ENCODE peak calls at places on chromosome 10, in eight cellular contexts. W, U, X, O, V, E, Z and R are unnamed samples.
A peak's percentile ranks its signal among the peaks of the same experiment; 100 is the strongest.

GRCh38 chr10:132536241-132536963 is 1.2 kb upstream of the INPP5A start:
- DNase-seq in W (no peak), U (peak; percentile 20), X (no peak), O (peak; percentile 64), V (no peak), E (no peak), Z (no peak), R (no peak)

GRCh38 chr10:101683226-101683625 is 11.7 kb downstream of the FBXW4 start:
- DNase-seq in W (no peak), U (no peak), X (no peak), O (no peak), V (no peak), E (no peak), Z (no peak), R (no peak)

GRCh38 chr10:99461230-99461629 is 30.8 kb upstream of the GOT1 start:
- DNase-seq in W (no peak), U (peak; percentile 12), X (no peak), O (no peak), V (no peak), E (no peak), Z (no peak), R (no peak)

GRCh38 chr10:70074971-70075370 is 22.3 kb downstream of the MACROH2A2 start:
- DNase-seq in W (no peak), U (no peak), X (no peak), O (no peak), V (no peak), E (no peak), Z (no peak), R (no peak)

GRCh38 chr10:17387861-17388503 is 66.4 kb downstream of the ST8SIA6 start:
- DNase-seq in W (no peak), U (peak; percentile 24), X (no peak), O (no peak), V (no peak), E (no peak), Z (no peak), R (no peak)

GRCh38 chr10:83764681-83765080 is 374.6 kb upstream of the GHITM start:
- DNase-seq in W (peak; percentile 20), U (no peak), X (no peak), O (no peak), V (no peak), E (no peak), Z (no peak), R (peak; percentile 100)

GRCh38 chr10:19719320-19719719 is 96.9 kb upstream of the PLXDC2 start:
- DNase-seq in W (peak; percentile 29), U (peak; percentile 71), X (no peak), O (no peak), V (no peak), E (no peak), Z (no peak), R (peak; percentile 44)

GRCh38 chr10:126161691-126162090 is 226.6 kb downstream of the ADAM12 start:
- DNase-seq in W (no peak), U (no peak), X (no peak), O (no peak), V (no peak), E (no peak), Z (no peak), R (no peak)

GRCh38 chr10:61825617-61826016 is 75.9 kb upstream of the ARID5B start:
- DNase-seq in W (no peak), U (no peak), X (no peak), O (no peak), V (no peak), E (no peak), Z (no peak), R (no peak)
- H3K4me3 ChIP-seq in W (no peak overlapping the region), U (no peak overlapping the region), X (no peak overlapping the region), O (no peak overlapping the region), V (no peak overlapping the region), E (no peak overlapping the region), Z (no peak overlapping the region), R (no peak overlapping the region)

GRCh38 chr10:131061221-131061620 is 250.3 kb downstream of the TCERG1L start:
- DNase-seq in W (no peak), U (no peak), X (no peak), O (no peak), V (no peak), E (peak; percentile 53), Z (no peak), R (no peak)

GRCh38 chr10:131062621-131063260 is 248.8 kb downstream of the TCERG1L start:
- DNase-seq in W (no peak), U (no peak), X (no peak), O (no peak), V (no peak), E (peak; percentile 76), Z (no peak), R (no peak)

GRCh38 chr10:131059881-131060280 is 251.6 kb downstream of the TCERG1L start:
- DNase-seq in W (no peak), U (no peak), X (no peak), O (no peak), V (no peak), E (no peak), Z (no peak), R (no peak)

GRCh38 chr10:131065673-131066331 is 245.7 kb downstream of the TCERG1L start:
- DNase-seq in W (no peak), U (no peak), X (no peak), O (no peak), V (peak; percentile 48), E (peak; percentile 23), Z (no peak), R (no peak)

DNA sequence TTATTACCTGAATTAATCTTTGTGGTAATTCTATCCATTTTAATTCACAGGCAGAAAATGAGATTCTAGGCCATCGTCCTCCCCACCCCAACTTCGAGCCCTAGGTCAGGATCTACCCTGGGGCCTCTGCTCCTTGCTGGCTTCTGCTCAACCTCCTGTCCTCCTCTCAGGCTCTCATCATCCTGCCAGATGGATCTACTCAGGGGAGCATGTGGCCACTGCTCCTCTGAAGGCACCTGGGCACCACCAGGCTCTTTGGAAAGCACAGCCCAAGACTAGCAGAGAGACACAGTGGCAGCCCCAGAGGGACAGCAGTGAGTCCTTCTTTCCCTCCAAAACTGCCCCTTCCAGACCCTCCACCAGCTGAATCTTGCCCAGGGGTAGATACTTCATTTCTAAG is 248.2 kb downstream of the TCERG1L start:
- DNase-seq in W (no peak), U (no peak), X (no peak), O (no peak), V (no peak), E (peak; percentile 57), Z (no peak), R (no peak)
- TF ChIP-seq CTCF in W (no peak), U (no peak), X (no peak), O (no peak), V (no peak), E (no peak), Z (no peak), R (no peak)

GRCh38 chr10:44292390-44293002 is 92.4 kb downstream of the CXCL12 start:
- DNase-seq in W (no peak), U (no peak), X (no peak), O (no peak), V (no peak), E (peak; percentile 80), Z (no peak), R (no peak)

GRCh38 chr10:44295619-44296222 is 89.2 kb downstream of the CXCL12 start:
- DNase-seq in W (no peak), U (no peak), X (no peak), O (no peak), V (no peak), E (no peak), Z (no peak), R (no peak)

GRCh38 chr10:44293306-44293778 is 91.6 kb downstream of the CXCL12 start:
- DNase-seq in W (no peak), U (no peak), X (no peak), O (no peak), V (no peak), E (no peak), Z (no peak), R (no peak)

GRCh38 chr10:44294726-44295412 is 90.0 kb downstream of the CXCL12 start:
- DNase-seq in W (no peak), U (no peak), X (no peak), O (no peak), V (no peak), E (no peak), Z (no peak), R (no peak)

DNA sequence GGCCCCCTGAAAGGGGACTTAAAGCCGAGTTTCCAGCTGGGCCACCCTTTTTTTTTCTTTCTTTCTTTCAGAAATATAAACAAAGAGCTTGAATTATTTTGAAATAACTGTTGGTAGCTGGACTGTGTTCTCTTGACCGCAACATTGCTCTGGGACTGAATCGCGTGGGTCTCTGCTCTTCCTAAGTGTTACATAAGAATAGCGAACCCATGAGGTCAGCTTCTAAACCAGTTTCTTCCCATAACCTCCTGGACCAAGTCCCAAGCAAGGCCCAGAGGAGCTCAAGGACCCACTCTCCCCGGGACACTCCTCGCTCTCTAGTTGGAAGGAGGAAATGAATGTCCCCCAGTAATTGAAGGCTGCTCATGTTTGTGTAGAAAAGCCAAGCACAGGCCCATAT is 91.1 kb downstream of the CXCL12 start:
- DNase-seq in W (peak; percentile 52), U (peak; percentile 71), X (no peak), O (peak; percentile 71), V (peak; percentile 77), E (no peak), Z (no peak), R (no peak)
- H3K4me3 ChIP-seq in W (no peak overlapping the region), U (no peak overlapping the region), X (no peak overlapping the region), O (peak overlapping the region; percentile 24), V (peak overlapping the region; percentile 32), E (no peak overlapping the region), Z (no peak overlapping the region), R (no peak overlapping the region)

GRCh38 chr10:20891338-20891714 is 5.8 kb downstream of the NEBL start:
- DNase-seq in W (no peak), U (peak; percentile 63), X (no peak), O (no peak), V (no peak), E (no peak), Z (no peak), R (peak; percentile 92)

GRCh38 chr10:20887706-20888535 is 9.2 kb downstream of the NEBL start:
- DNase-seq in W (no peak), U (no peak), X (no peak), O (no peak), V (no peak), E (no peak), Z (no peak), R (peak; percentile 40)

GRCh38 chr10:20890491-20891337 is 6.4 kb downstream of the NEBL start:
- DNase-seq in W (no peak), U (peak; percentile 25), X (no peak), O (no peak), V (no peak), E (no peak), Z (no peak), R (peak; percentile 35)

GRCh38 chr10:20890009-20890408 is 7.1 kb downstream of the NEBL start:
- DNase-seq in W (no peak), U (no peak), X (no peak), O (no peak), V (no peak), E (no peak), Z (no peak), R (no peak)

DNA sequence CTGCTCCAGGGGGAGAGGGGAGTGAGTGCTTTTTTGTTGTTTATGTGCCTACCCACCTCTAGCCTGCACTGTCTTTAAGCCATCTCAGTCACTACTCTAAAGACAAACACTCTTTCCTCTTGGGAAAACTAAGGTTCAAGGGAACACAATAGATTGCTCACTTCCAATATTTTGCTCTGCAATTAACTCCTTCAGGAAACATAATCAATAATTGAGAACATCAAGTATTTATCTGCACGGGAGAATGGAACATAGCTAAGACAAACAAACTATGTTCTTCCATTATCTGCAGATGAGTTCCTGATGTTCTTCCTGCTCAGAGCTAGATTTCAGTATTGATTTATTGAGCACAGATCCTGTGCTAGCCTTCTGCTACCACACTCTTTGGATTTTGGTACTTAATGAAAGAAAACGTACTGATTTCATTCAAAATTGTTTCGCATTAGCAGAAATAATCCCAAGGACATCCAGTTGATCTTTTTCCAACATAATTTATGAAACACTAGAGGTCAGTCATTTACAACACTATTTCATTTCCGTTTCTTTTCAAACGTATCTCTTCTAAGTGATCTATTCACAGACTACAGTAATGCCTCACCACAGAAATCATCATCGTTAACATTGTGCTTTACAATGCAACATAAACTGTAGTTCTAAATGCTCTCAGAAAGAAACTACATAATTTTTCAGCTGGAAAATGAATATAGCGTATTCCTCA is 8.3 kb downstream of the NEBL start:
- DNase-seq in W (no peak), U (no peak), X (no peak), O (no peak), V (no peak), E (no peak), Z (no peak), R (no peak)
- TF ChIP-seq CTCF in W (no peak), U (no peak), X (no peak), O (no peak), V (no peak), E (no peak), Z (no peak), R (no peak)